ENCODE peak calls at places on chromosomes 3 and 15, in eight cellular contexts. One of them, this sample, is unnamed.

GRCh38 chr3:127805026-127805753 is 17.1 kb downstream of the MGLL start:
- DNase-seq in astrocyte: no peak
- DNase-seq in fibroblast of the aortic adventitia: peak
- DNase-seq in tibial artery: no peak
- DNase-seq in Peyer's patch: no peak
- DNase-seq in A549: no peak
- DNase-seq in AG09319: no peak
- DNase-seq in transverse colon: peak
- DNase-seq in this sample: no peak

GRCh38 chr15:40743921-40744809 is 10.9 kb downstream of the RMDN3 start:
- DNase-seq in astrocyte: peak
- DNase-seq in fibroblast of the aortic adventitia: peak
- DNase-seq in tibial artery: no peak
- DNase-seq in Peyer's patch: peak
- DNase-seq in A549: no peak
- DNase-seq in AG09319: no peak
- DNase-seq in transverse colon: no peak
- DNase-seq in this sample: no peak

GRCh38 chr3:24829632-24830229 is 335.1 kb upstream of the THRB start:
- DNase-seq in astrocyte: no peak
- DNase-seq in fibroblast of the aortic adventitia: no peak
- DNase-seq in tibial artery: no peak
- DNase-seq in Peyer's patch: no peak
- DNase-seq in A549: peak
- DNase-seq in AG09319: no peak
- DNase-seq in transverse colon: peak
- DNase-seq in this sample: no peak

GRCh38 chr15:35243758-35244157 is 158.7 kb upstream of the NANOGP8 start:
- DNase-seq in astrocyte: no peak
- DNase-seq in fibroblast of the aortic adventitia: no peak
- DNase-seq in tibial artery: no peak
- DNase-seq in Peyer's patch: no peak
- DNase-seq in A549: no peak
- DNase-seq in AG09319: no peak
- DNase-seq in transverse colon: no peak
- DNase-seq in this sample: no peak

GRCh38 chr3:32903953-32904352 is 47.5 kb upstream of the CCR4 start:
- DNase-seq in astrocyte: no peak
- DNase-seq in fibroblast of the aortic adventitia: no peak
- DNase-seq in tibial artery: no peak
- DNase-seq in Peyer's patch: no peak
- DNase-seq in A549: no peak
- DNase-seq in AG09319: no peak
- DNase-seq in transverse colon: no peak
- DNase-seq in this sample: no peak

GRCh38 chr3:64741344-64741743 is 53.5 kb upstream of the ADAMTS9 start:
- DNase-seq in astrocyte: peak
- DNase-seq in fibroblast of the aortic adventitia: peak
- DNase-seq in tibial artery: peak
- DNase-seq in Peyer's patch: peak
- DNase-seq in A549: no peak
- DNase-seq in AG09319: no peak
- DNase-seq in transverse colon: peak
- DNase-seq in this sample: no peak

GRCh38 chr3:28667646-28668376 is 319.2 kb upstream of the AZI2 start:
- DNase-seq in astrocyte: peak
- DNase-seq in fibroblast of the aortic adventitia: peak
- DNase-seq in tibial artery: peak
- DNase-seq in Peyer's patch: peak
- DNase-seq in A549: peak
- DNase-seq in AG09319: peak
- DNase-seq in transverse colon: peak
- DNase-seq in this sample: no peak

GRCh38 chr15:100521907-100522306 is 6.8 kb downstream of the CERS3 start:
- DNase-seq in astrocyte: no peak
- DNase-seq in fibroblast of the aortic adventitia: no peak
- DNase-seq in tibial artery: no peak
- DNase-seq in Peyer's patch: no peak
- DNase-seq in A549: no peak
- DNase-seq in AG09319: no peak
- DNase-seq in transverse colon: no peak
- DNase-seq in this sample: no peak

GRCh38 chr3:58469096-58469495 is 22.8 kb upstream of the KCTD6 start:
- DNase-seq in astrocyte: no peak
- DNase-seq in fibroblast of the aortic adventitia: no peak
- DNase-seq in tibial artery: no peak
- DNase-seq in Peyer's patch: no peak
- DNase-seq in A549: no peak
- DNase-seq in AG09319: no peak
- DNase-seq in transverse colon: no peak
- DNase-seq in this sample: no peak

GRCh38 chr3:53122255-53122932 is 7.8 kb downstream of the RFT1 start:
- DNase-seq in astrocyte: no peak
- DNase-seq in fibroblast of the aortic adventitia: no peak
- DNase-seq in tibial artery: no peak
- DNase-seq in Peyer's patch: no peak
- DNase-seq in A549: no peak
- DNase-seq in AG09319: no peak
- DNase-seq in transverse colon: no peak
- DNase-seq in this sample: no peak

GRCh38 chr15:40436116-40436891 is 4.4 kb upstream of the BAHD1 start:
- DNase-seq in astrocyte: no peak
- DNase-seq in fibroblast of the aortic adventitia: no peak
- DNase-seq in tibial artery: no peak
- DNase-seq in Peyer's patch: no peak
- DNase-seq in A549: no peak
- DNase-seq in AG09319: no peak
- DNase-seq in transverse colon: peak
- DNase-seq in this sample: no peak

GRCh38 chr15:59137566-59137965 is 32.6 kb downstream of the CCNB2 start:
- DNase-seq in astrocyte: no peak
- DNase-seq in fibroblast of the aortic adventitia: no peak
- DNase-seq in tibial artery: no peak
- DNase-seq in Peyer's patch: no peak
- DNase-seq in A549: no peak
- DNase-seq in AG09319: no peak
- DNase-seq in transverse colon: no peak
- DNase-seq in this sample: no peak

DNA sequence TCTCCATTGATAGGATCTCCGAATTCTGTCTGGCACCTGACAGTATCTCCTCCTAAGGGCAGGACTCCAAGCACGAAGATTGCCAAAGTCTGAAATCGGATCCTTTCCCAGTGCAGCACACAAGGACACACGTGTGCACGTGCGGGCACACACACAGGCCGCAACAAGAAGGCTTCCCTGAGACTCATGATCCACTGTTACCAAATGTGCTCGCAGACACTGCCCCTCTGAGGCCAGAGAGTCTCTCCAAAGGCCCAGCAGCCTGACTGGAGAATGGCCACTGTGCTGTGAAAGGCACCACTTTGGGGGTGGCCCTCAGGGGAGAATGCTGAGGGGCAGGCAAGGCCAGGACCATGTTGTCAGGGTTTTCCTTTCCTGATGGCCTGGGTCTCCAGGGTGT is 112.0 kb upstream of the ETV5 start:
- DNase-seq in astrocyte: no peak
- DNase-seq in fibroblast of the aortic adventitia: peak
- DNase-seq in tibial artery: peak
- DNase-seq in Peyer's patch: no peak
- DNase-seq in A549: no peak
- DNase-seq in AG09319: no peak
- DNase-seq in transverse colon: no peak
- DNase-seq in this sample: no peak
- TF ChIP-seq CTCF in astrocyte: no peak
- TF ChIP-seq CTCF in fibroblast of the aortic adventitia: peak
- TF ChIP-seq CTCF in tibial artery: no peak
- TF ChIP-seq CTCF in Peyer's patch: no peak
- TF ChIP-seq CTCF in A549: no peak
- TF ChIP-seq CTCF in AG09319: peak
- TF ChIP-seq CTCF in transverse colon: no peak
- TF ChIP-seq CTCF in this sample: no peak

DNA sequence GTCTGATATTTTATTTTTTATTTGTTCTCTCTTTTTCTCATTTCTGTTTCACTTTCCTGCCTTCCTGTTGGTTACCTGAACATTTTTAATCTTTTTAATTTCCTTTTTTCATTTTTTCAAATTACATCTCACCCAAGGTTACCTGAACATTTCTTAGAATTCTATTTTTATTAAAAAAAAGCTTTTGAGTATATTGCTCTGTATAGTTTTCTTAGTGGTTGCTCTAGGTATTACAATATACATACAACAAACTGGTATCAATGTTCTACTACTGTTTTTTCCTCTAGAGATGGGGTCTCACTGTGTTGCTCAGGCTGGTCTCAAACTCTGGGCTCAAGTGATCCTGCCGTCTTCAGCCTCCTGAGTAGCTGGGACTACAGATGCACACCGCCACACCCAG is 79.4 kb downstream of the DHX30 start:
- DNase-seq in astrocyte: no peak
- DNase-seq in fibroblast of the aortic adventitia: no peak
- DNase-seq in tibial artery: no peak
- DNase-seq in Peyer's patch: no peak
- DNase-seq in A549: peak
- DNase-seq in AG09319: no peak
- DNase-seq in transverse colon: no peak
- DNase-seq in this sample: no peak
- TF ChIP-seq CTCF in astrocyte: no peak
- TF ChIP-seq CTCF in fibroblast of the aortic adventitia: peak
- TF ChIP-seq CTCF in tibial artery: no peak
- TF ChIP-seq CTCF in Peyer's patch: no peak
- TF ChIP-seq CTCF in A549: no peak
- TF ChIP-seq CTCF in AG09319: no peak
- TF ChIP-seq CTCF in transverse colon: no peak
- TF ChIP-seq CTCF in this sample: peak

GRCh38 chr3:11845661-11846060 is 1.0 kb downstream of the TAMM41 start:
- DNase-seq in astrocyte: no peak
- DNase-seq in fibroblast of the aortic adventitia: no peak
- DNase-seq in tibial artery: no peak
- DNase-seq in Peyer's patch: no peak
- DNase-seq in A549: peak
- DNase-seq in AG09319: no peak
- DNase-seq in transverse colon: no peak
- DNase-seq in this sample: no peak

GRCh38 chr3:11850003-11850402 is 3.3 kb upstream of the TAMM41 start:
- DNase-seq in astrocyte: no peak
- DNase-seq in fibroblast of the aortic adventitia: no peak
- DNase-seq in tibial artery: no peak
- DNase-seq in Peyer's patch: no peak
- DNase-seq in A549: no peak
- DNase-seq in AG09319: no peak
- DNase-seq in transverse colon: no peak
- DNase-seq in this sample: no peak

GRCh38 chr3:11847035-11847394 is 330 bp upstream of the TAMM41 start:
- DNase-seq in astrocyte: no peak
- DNase-seq in fibroblast of the aortic adventitia: no peak
- DNase-seq in tibial artery: no peak
- DNase-seq in Peyer's patch: no peak
- DNase-seq in A549: no peak
- DNase-seq in AG09319: no peak
- DNase-seq in transverse colon: no peak
- DNase-seq in this sample: no peak

GRCh38 chr3:11846281-11847034 is at the start of gene TAMM41:
- DNase-seq in astrocyte: peak
- DNase-seq in fibroblast of the aortic adventitia: peak
- DNase-seq in tibial artery: peak
- DNase-seq in Peyer's patch: peak
- DNase-seq in A549: peak
- DNase-seq in AG09319: peak
- DNase-seq in transverse colon: peak
- DNase-seq in this sample: peak

DNA sequence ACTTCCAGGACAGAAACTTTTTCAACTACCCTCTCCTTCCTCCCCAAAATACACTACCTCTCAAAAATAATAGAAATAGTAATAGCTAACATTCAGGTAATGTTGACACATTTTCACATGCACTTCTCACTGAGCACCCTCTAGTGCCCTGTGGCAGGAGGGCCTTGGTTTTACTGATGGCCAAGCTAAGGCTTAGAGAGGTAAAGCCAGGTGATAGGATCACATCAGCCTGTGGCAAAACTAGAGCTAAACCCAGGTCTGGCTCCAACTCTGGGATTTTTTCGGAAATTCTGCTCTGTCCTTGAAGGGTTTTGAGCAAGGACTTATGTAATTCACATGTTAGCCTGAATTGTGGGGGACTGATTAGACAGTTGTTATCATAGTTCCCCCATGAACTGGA is 922 bp upstream of the TAMM41 start:
- DNase-seq in astrocyte: no peak
- DNase-seq in fibroblast of the aortic adventitia: no peak
- DNase-seq in tibial artery: no peak
- DNase-seq in Peyer's patch: no peak
- DNase-seq in A549: no peak
- DNase-seq in AG09319: no peak
- DNase-seq in transverse colon: no peak
- DNase-seq in this sample: no peak
- TF ChIP-seq CTCF in astrocyte: no peak
- TF ChIP-seq CTCF in fibroblast of the aortic adventitia: peak
- TF ChIP-seq CTCF in tibial artery: no peak
- TF ChIP-seq CTCF in Peyer's patch: no peak
- TF ChIP-seq CTCF in A549: no peak
- TF ChIP-seq CTCF in AG09319: no peak
- TF ChIP-seq CTCF in transverse colon: no peak
- TF ChIP-seq CTCF in this sample: no peak

GRCh38 chr3:183159319-183159718 is 3.2 kb downstream of the LAMP3 start:
- DNase-seq in astrocyte: no peak
- DNase-seq in fibroblast of the aortic adventitia: no peak
- DNase-seq in tibial artery: no peak
- DNase-seq in Peyer's patch: no peak
- DNase-seq in A549: peak
- DNase-seq in AG09319: no peak
- DNase-seq in transverse colon: no peak
- DNase-seq in this sample: no peak
- TF ChIP-seq CTCF in astrocyte: peak
- TF ChIP-seq CTCF in fibroblast of the aortic adventitia: peak
- TF ChIP-seq CTCF in tibial artery: no peak
- TF ChIP-seq CTCF in Peyer's patch: no peak
- TF ChIP-seq CTCF in A549: no peak
- TF ChIP-seq CTCF in AG09319: no peak
- TF ChIP-seq CTCF in transverse colon: no peak
- TF ChIP-seq CTCF in this sample: no peak

This sample was measured in osteocyte.